ENCODE peak calls at places on chromosomes 11 and 22, in eight cellular contexts. E is CD4-positive, alpha-beta T cell; O is uterus; T is right atrium auricular region; F is foreskin keratinocyte; S is psoas muscle; L is GM13976; W is WERI-Rb-1. X is an unnamed sample.
A peak's percentile ranks its signal among the peaks of the same experiment; 100 is the strongest.

GRCh38 chr11:96017872-96018271 is 94.0 kb upstream of the MTMR2 start:
- DNase-seq in T (no peak), E (no peak), L (no peak), W (no peak), F (no peak), O (no peak), S (no peak), X (no peak)

GRCh38 chr11:1039481-1040427 is 3.2 kb upstream of the MUC6 start:
- DNase-seq in E (no peak), S (peak; percentile 13), T (no peak), F (no peak), W (no peak), L (no peak), O (no peak), X (no peak)

GRCh38 chr22:30990675-30991074 is 21.6 kb downstream of the TUG1 start:
- DNase-seq in E (no peak), W (no peak), O (no peak), L (no peak), S (no peak), T (no peak), F (no peak), X (no peak)

GRCh38 chr11:70292863-70293262 is 22.4 kb downstream of the PPFIA1 start:
- DNase-seq in F (no peak), E (no peak), T (no peak), W (no peak), L (no peak), S (no peak), O (peak; percentile 3), X (no peak)

GRCh38 chr11:88305430-88305829 is 32.1 kb downstream of the CTSC start:
- DNase-seq in S (no peak), L (no peak), T (no peak), O (no peak), E (no peak), F (no peak), W (no peak), X (no peak)

GRCh38 chr11:104637652-104638170 is 260.5 kb downstream of the CASP12 start:
- DNase-seq in S (no peak), W (no peak), E (no peak), F (no peak), L (no peak), T (no peak), O (no peak), X (no peak)

GRCh38 chr11:20672575-20672974 is 3.2 kb downstream of the NELL1 start:
- DNase-seq in S (no peak), W (no peak), F (no peak), E (no peak), L (no peak), O (no peak), T (no peak), X (no peak)

GRCh38 chr22:37330200-37331033 is 48.1 kb downstream of the CYTH4 start:
- DNase-seq in E (no peak), O (no peak), L (peak; percentile 73), W (peak; percentile 85), S (no peak), F (peak; percentile 72), T (no peak), X (no peak)

GRCh38 chr11:27209562-27210005 is 153.4 kb downstream of the CCDC34 start:
- DNase-seq in O (no peak), S (peak; percentile 42), E (no peak), W (no peak), F (peak; percentile 99), T (peak; percentile 74), L (no peak), X (no peak)

GRCh38 chr11:105821366-105821765 is 200.7 kb downstream of the MSANTD4 start:
- DNase-seq in O (no peak), S (no peak), L (no peak), T (no peak), W (no peak), E (no peak), F (no peak), X (no peak)

GRCh38 chr11:10351768-10352641 is 47.1 kb downstream of the ADM start:
- DNase-seq in W (peak; percentile 68), T (peak; percentile 87), E (no peak), L (no peak), S (peak; percentile 26), O (peak; percentile 50), F (peak; percentile 52), X (no peak)

GRCh38 chr11:84103096-84103495 is 816.9 kb upstream of the CCDC90B start:
- DNase-seq in O (no peak), W (no peak), L (no peak), F (no peak), E (no peak), T (no peak), S (no peak), X (no peak)

GRCh38 chr11:69545976-69546617 is 64.6 kb downstream of the LINC01488 start:
- DNase-seq in T (no peak), L (peak; percentile 28), W (no peak), S (no peak), E (no peak), F (no peak), O (no peak), X (no peak)

GRCh38 chr11:60739114-60739513 is 14.6 kb downstream of the MS4A18 start:
- DNase-seq in E (no peak), W (no peak), L (no peak), S (no peak), F (no peak), O (no peak), T (no peak), X (no peak)
- TF ChIP-seq CTCF in E (no peak), W (peak; percentile 29), L (no peak), S (no peak), F (no peak), O (no peak), T (no peak), X (no peak)

GRCh38 chr11:8070417-8071101 is 10.5 kb upstream of the TUB start:
- DNase-seq in L (peak; percentile 70), O (no peak), W (no peak), F (no peak), S (no peak), E (no peak), T (no peak), X (no peak)
- TF ChIP-seq CTCF in L (no peak), O (peak; percentile 55), W (peak; percentile 10), F (peak; percentile 57), S (peak; percentile 26), E (no peak), T (peak; percentile 43), X (no peak)

GRCh38 chr22:49979587-49980264 is 19.2 kb downstream of the PIM3 start:
- DNase-seq in E (no peak), T (no peak), F (no peak), L (no peak), S (no peak), W (peak; percentile 60), O (no peak), X (no peak)

GRCh38 chr22:49986325-49986724 is 25.8 kb downstream of the PIM3 start:
- DNase-seq in L (no peak), S (no peak), W (no peak), O (no peak), F (no peak), E (no peak), T (no peak), X (no peak)

GRCh38 chr22:49977578-49977977 is 17.0 kb downstream of the PIM3 start:
- DNase-seq in E (no peak), W (no peak), S (no peak), T (no peak), F (no peak), L (no peak), O (no peak), X (no peak)

DNA sequence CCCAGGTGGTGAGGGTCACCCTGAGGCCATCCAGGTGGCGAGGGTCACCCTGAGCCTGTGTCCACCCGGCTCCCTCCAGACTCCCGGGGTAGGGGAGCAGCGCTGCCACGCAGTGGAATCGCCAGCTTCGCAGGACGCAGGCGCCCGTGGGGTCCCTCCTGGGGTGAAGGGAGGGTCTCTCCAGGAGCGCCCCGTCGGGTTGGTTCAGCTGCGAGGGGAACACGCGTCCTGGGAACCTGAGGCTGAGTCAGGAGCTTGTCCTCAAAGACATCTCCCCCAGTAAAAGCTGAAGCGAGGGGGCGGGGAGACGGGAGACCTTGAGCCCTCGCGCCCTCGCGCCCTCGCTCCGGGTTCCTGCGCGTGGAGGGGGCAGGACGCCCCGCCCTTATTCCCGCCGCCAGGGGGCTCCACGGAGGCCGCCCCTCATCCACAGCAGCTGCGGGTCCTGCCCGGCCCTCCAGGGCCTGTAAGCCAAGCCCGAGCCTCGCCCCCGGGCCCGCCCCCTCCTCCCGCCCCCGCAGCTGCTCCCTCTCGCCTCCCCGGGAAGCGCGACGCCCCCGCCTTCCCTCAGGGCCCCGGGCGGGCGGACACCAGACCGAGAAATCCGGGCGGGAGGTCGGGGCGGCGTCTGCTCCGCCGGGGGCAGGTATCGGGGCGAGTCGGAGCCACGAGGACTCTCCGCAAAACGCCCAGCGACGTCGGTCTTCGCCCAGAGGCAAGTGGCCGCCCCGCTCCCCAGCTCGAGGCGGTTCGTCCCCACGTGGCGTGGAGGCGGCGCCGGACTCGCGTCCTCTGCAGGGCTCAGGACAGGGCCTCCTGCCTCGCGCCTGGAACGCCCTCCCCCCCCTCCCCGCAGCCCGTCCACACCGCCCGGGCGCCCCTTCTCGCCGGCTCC is 22.8 kb downstream of the PIM3 start:
- DNase-seq in S (peak; percentile 23), W (no peak), F (no peak), L (peak; percentile 62), O (peak; percentile 27), E (no peak), T (no peak), X (no peak)
- TF ChIP-seq CTCF in S (peak; percentile 37), W (no peak), F (peak; percentile 36), L (no peak), O (peak; percentile 38), E (peak; percentile 57), T (no peak), X (peak; percentile 65)

DNA sequence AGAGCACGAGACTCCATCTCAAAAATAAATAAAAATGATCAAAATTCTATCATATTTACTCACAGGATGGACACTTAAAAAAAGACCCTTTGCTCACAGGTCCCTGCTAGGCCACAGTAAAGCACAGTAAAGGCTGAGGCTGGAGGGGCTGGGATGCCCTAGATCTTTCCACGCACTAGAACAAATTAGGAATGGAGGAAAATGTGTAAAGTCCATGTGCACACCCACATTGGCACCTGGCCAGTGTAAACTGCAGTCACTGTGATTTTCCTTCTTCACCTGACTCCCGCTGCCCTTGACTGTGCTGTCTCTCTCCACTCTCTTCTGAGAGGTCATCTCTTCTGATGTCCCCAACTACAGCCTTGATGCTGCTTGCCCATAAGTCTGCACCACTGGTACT is 195.5 kb downstream of the EFCAB6 start:
- DNase-seq in S (no peak), L (no peak), T (no peak), W (no peak), F (no peak), O (no peak), E (no peak), X (no peak)
- TF ChIP-seq CTCF in S (no peak), L (no peak), T (no peak), W (no peak), F (no peak), O (no peak), E (no peak), X (no peak)

DNA sequence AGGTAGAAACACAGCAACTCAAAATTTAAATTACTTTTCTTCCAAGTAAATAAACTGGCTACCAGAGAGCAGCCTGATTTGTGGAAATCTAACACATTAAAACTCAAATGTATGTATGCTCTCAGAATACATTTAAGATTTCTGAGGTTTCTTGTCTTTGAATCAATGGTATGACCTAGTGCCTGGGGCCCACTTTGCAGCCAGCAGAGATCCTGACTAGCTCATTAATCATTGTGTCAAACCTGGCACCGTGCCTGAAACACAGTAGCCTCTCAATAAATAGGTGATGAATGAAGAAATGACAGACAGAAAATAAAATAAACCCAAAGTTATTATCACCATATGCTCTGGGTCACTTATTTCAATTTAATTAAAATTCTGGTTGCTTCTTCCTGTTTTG is 176.2 kb upstream of the FAT3 start:
- DNase-seq in F (peak; percentile 80), L (no peak), E (no peak), O (no peak), T (no peak), W (no peak), S (no peak), X (no peak)
- TF ChIP-seq CTCF in F (no peak), L (no peak), E (no peak), O (no peak), T (no peak), W (no peak), S (no peak), X (no peak)

GRCh38 chr11:114400222-114400973 is at the start of the genes C11orf71 and RBM7:
- DNase-seq in L (peak; percentile 95), F (peak; percentile 97), S (peak; percentile 99), W (peak; percentile 97), E (peak; percentile 97), T (peak; percentile 98), O (peak; percentile 98), X (peak; percentile 89)
- TF ChIP-seq CTCF in L (no peak), F (peak; percentile 2), S (no peak), W (no peak), E (peak; percentile 28), T (no peak), O (peak; percentile 41), X (no peak)

X was measured in mesothelial cell of epicardium.